ENCODE peak calls at places on chromosome 16, in seven cellular contexts. R, O, A, S, H, P and Q are unnamed samples.

GRCh38 chr16:65068151-65068740 is 53.6 kb downstream of the CDH11 start:
- DNase-seq in O (peak; percentile 43), H (no peak), A (no peak), R (no peak), P (no peak), S (no peak), Q (no peak)

GRCh38 chr16:48076455-48077012 is 79.3 kb downstream of the ABCC12 start:
- DNase-seq in O (no peak), R (no peak), H (peak; percentile 21), S (no peak), A (no peak), P (no peak), Q (no peak)

GRCh38 chr16:53773150-53773846 is 69.3 kb downstream of the FTO start:
- DNase-seq in P (peak; percentile 13), A (peak; percentile 25), O (peak; percentile 24), R (no peak), H (peak; percentile 75), S (peak; percentile 49), Q (peak; percentile 29)

GRCh38 chr16:89847930-89848297 is 19.6 kb downstream of the SPIRE2 start:
- DNase-seq in O (no peak), S (no peak), A (peak; percentile 50), P (no peak), H (no peak), R (no peak), Q (no peak)

GRCh38 chr16:64339052-64339770 is 782.7 kb downstream of the CDH11 start:
- DNase-seq in S (no peak), H (no peak), A (no peak), O (no peak), R (no peak), P (no peak), Q (no peak)

GRCh38 chr16:66551362-66551761 is 1.0 kb upstream of the CKLF start:
- DNase-seq in P (peak; percentile 11), R (no peak), A (no peak), O (no peak), S (no peak), H (peak; percentile 44), Q (no peak)

GRCh38 chr16:26816266-26816665 is 250.5 kb upstream of the C16orf82 start:
- DNase-seq in P (no peak), S (no peak), H (no peak), O (no peak), R (no peak), A (no peak), Q (no peak)

GRCh38 chr16:80317132-80318098 is 223.4 kb upstream of the DYNLRB2 start:
- DNase-seq in R (no peak), H (no peak), A (no peak), S (no peak), O (no peak), P (no peak), Q (no peak)

GRCh38 chr16:67649494-67649931 is 4.6 kb downstream of the CARMIL2 start:
- DNase-seq in O (no peak), A (no peak), H (no peak), S (no peak), P (no peak), R (no peak), Q (no peak)

GRCh38 chr16:9852003-9852402 is 330.2 kb downstream of the GRIN2A start:
- DNase-seq in H (no peak), P (no peak), R (no peak), S (no peak), O (no peak), A (no peak), Q (no peak)

GRCh38 chr16:54265558-54266213 is 20.9 kb downstream of the IRX3 start:
- DNase-seq in A (peak; percentile 56), S (no peak), P (no peak), O (no peak), H (no peak), R (no peak), Q (no peak)

GRCh38 chr16:14015948-14016347 is 55.2 kb upstream of the MRTFB start:
- DNase-seq in S (no peak), A (peak; percentile 54), R (no peak), O (peak; percentile 44), P (no peak), H (peak; percentile 54), Q (no peak)

DNA sequence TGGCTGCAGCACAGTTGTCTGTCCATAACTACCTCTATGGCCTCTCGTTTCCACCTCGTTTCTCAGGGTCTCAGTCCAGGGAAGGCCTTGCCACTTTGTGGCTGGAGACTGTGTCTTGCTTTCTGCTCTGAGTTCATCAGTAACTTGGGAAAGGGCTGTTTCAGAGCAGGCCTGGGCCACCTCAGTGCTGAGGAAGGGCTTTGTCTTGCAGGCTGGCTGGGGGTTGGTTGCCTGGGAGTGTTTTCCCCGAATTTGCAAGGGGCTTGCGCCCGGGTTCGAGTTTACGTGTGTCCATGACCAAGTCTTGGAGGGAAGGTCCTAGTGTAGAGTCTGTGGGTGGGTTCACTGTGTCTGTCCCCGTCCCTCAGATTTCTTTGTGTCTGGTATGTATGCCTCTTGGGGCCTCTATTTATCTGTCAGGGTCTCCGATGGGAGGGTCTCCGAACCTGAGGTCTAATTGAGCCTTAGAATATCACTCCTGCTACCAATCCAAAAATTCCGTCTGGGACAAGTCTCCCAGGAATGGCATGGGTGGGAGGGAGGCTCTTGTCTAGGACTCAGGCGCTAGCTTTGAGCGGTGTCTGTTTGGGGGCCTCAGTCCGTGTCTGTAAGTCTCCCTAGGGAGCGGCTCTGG is 594 bp upstream of the TGFB1I1 start:
- DNase-seq in A (no peak), H (no peak), S (no peak), R (no peak), P (no peak), O (no peak), Q (no peak)
- H3K27me3 ChIP-seq in A (no peaks in the 10 kb centered on the region), H (no peaks in the 10 kb centered on the region), S (no peaks in the 10 kb centered on the region), R (no peaks in the 10 kb centered on the region), P (no peaks in the 10 kb centered on the region), O (no peaks in the 10 kb centered on the region), Q (peaks cover 14% of the 10 kb centered on the region)

DNA sequence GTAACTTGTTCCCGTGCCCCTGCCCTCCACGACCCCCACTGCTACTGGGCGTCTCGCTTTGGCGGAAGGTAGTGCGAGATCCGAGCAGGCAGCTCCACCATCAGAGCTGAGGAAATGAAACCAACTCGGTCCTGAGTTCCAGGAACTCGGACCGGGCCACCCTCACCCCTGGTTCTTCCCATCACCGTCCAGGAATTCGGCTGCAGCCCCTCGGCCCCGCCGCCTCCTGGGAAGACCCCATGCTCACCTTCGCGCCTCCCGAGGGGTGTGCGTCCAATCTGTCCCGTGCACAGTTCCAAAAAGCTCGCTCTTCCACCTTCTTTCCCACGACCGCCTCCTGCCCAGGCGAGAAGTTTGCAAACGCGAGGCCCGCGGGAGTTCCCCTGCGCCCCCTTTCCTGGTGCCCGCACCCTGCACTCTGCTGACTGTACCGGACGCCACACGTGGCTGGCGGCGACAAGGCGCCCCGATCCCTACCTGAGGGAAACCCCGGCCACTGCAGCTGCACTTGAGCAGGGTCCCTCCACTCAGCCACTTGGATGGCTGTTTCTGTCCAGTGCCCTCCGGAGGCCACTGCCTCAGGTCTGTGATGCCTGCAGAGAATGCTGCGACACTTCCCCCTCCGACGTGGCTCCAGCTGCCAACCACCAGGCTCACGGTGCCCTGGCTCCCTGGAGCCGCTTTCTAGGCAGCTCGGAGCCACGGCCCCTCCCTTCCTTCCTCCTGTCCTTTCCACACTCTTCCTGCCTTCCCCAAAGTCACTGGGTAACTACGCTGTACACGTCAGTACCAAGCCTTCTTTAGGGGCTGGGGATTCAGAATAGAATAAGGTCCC is at the start of gene MLKL:
- DNase-seq in R (no peak), P (peak; percentile 11), H (peak; percentile 76), A (peak; percentile 74), O (peak; percentile 40), S (peak; percentile 61), Q (peak; percentile 65)
- H3K27ac ChIP-seq in R (peak within 1 kb of the TSS; percentile 87), P (peak within 1 kb of the TSS; percentile 97), H (peak within 1 kb of the TSS; percentile 90), A (peak within 1 kb of the TSS; percentile 90), O (peak within 1 kb of the TSS; percentile 83), S (peak within 1 kb of the TSS; percentile 48), Q (peak within 1 kb of the TSS; percentile 86)

GRCh38 chr16:11447836-11448235 is 102.6 kb downstream of the RMI2 start:
- DNase-seq in A (no peak), R (no peak), O (no peak), S (no peak), P (no peak), H (no peak), Q (no peak)
- TF ChIP-seq POLR2A in A (no peak), R (no peak), O (no peak), S (no peak), P (no peak), H (no peak), Q (no peak)

DNA sequence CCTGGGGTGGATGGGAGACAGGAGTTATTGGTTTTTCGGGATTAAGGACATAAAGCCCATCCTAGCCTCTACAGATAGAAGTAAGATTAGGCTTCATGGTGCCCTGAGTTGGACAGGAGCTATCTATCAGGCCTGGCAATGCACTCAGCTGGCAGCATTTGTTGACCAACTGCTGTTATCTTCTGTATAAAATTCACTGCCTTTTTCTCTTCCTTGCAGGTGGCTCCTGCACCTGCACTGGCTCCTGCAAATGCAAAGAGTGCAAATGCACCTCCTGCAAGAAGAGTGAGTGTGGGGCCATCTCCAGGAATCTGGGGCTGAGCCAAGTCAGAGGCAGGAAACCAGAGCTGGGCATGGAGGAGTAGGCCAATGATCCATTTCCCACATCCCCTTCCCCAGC is 579 bp downstream of the MT1A start:
- DNase-seq in O (no peak), S (no peak), R (no peak), H (no peak), A (no peak), P (no peak), Q (no peak)
- H3K27me3 ChIP-seq in O (no peaks in the 10 kb centered on the region), S (peaks cover 4% of the 10 kb centered on the region), R (peaks cover 3% of the 10 kb centered on the region), H (no peaks in the 10 kb centered on the region), A (peaks cover 67% of the 10 kb centered on the region), P (peaks cover 23% of the 10 kb centered on the region), Q (peaks cover 11% of the 10 kb centered on the region)

GRCh38 chr16:11330526-11331237 is 14.6 kb upstream of the RMI2 start:
- DNase-seq in A (no peak), P (no peak), O (no peak), H (no peak), R (no peak), S (no peak), Q (no peak)
- H3K27ac ChIP-seq in A (no peak overlapping the region), P (no peak overlapping the region), O (no peak overlapping the region), H (no peak overlapping the region), R (no peak overlapping the region), S (no peak overlapping the region), Q (no peak overlapping the region)

GRCh38 chr16:1379054-1379862 is 27.5 kb downstream of the GNPTG start:
- DNase-seq in P (no peak), S (peak; percentile 87), H (peak; percentile 85), O (peak; percentile 58), A (peak; percentile 93), R (no peak), Q (peak; percentile 76)
- TF ChIP-seq POLR2A in P (peak; percentile 87), S (no peak), H (no peak), O (no peak), A (no peak), R (no peak), Q (no peak)

DNA sequence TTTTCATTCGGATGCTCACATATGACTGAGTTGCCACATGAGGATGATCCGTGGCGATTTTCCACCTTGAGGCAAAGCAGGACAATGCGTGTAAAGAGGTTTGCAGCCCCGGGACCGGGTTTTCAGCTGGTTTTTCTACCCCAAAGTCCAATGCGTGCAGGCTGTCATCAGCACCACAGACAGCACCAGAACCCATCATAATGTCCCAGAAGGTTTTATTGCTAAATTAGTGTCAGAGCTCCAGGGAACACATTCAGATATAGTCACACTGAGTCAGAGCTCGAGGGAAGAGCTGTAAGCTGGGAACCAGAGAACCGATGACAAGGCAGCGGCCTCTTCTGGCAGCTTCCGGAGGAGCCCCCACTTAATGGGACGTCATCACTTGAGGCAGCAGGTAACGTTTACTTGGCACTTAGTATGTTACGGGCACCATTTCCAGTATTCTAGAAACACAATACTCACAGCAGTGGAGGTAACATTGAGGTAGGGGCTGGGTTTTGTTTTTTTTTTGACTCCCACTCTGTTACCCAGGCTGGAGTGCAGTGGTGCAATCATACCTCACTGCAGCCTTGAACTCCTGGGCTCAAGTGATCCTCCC is 8.9 kb upstream of the NAGPA start:
- DNase-seq in H (no peak), P (no peak), O (no peak), A (no peak), R (no peak), S (no peak), Q (no peak)
- H3K27me3 ChIP-seq in H (no peaks in the 10 kb centered on the region), P (no peaks in the 10 kb centered on the region), O (no peaks in the 10 kb centered on the region), A (no peaks in the 10 kb centered on the region), R (no peaks in the 10 kb centered on the region), S (no peaks in the 10 kb centered on the region), Q (no peaks in the 10 kb centered on the region)